ENCODE peak calls at places on chromosomes 11 and 22, in four cellular contexts. V, S, O and Z are unnamed samples.
A peak's percentile ranks its signal among the peaks of the same experiment; 100 is the strongest.

GRCh38 chr11:35257287-35257686 is 118.3 kb downstream of the CD44 start:
- DNase-seq in V (no peak), S (no peak), O (no peak), Z (no peak)

GRCh38 chr11:43984519-43985385 is 42.3 kb downstream of the C11orf96 start:
- DNase-seq in V (no peak), S (peak; percentile 69), O (no peak), Z (peak; percentile 7)

GRCh38 chr11:83865636-83866461 is 579.7 kb upstream of the CCDC90B start:
- DNase-seq in V (no peak), S (no peak), O (peak; percentile 82), Z (no peak)

GRCh38 chr11:118973985-118974384 is 2.4 kb downstream of the FOXR1 start:
- DNase-seq in V (no peak), S (no peak), O (no peak), Z (no peak)

GRCh38 chr11:9396310-9396709 is 11.9 kb downstream of the IPO7 start:
- DNase-seq in V (no peak), S (no peak), O (no peak), Z (no peak)

GRCh38 chr11:68342459-68343158 is 30.2 kb downstream of the LRP5 start:
- DNase-seq in V (no peak), S (peak; percentile 64), O (no peak), Z (no peak)

GRCh38 chr11:125368757-125369156 is 127.3 kb downstream of the FEZ1 start:
- DNase-seq in V (no peak), S (no peak), O (no peak), Z (no peak)

GRCh38 chr11:126436209-126436608 is 80.7 kb downstream of the ST3GAL4 start:
- DNase-seq in V (no peak), S (no peak), O (no peak), Z (no peak)

GRCh38 chr11:2644844-2645778 is 54.7 kb downstream of the KCNQ1OT1 start:
- DNase-seq in V (no peak), S (no peak), O (no peak), Z (no peak)

GRCh38 chr11:95135155-95135554 is 45.5 kb downstream of the ENDOD1 start:
- DNase-seq in V (no peak), S (no peak), O (no peak), Z (peak; percentile 23)

GRCh38 chr11:60915250-60915914 is 1.4 kb downstream of the TMEM109 start:
- DNase-seq in V (no peak), S (peak; percentile 27), O (peak; percentile 52), Z (no peak)

GRCh38 chr11:26710489-26710888 is 11.4 kb downstream of the SLC5A12 start:
- DNase-seq in V (no peak), S (no peak), O (no peak), Z (no peak)

GRCh38 chr11:112248216-112248615 is 12.4 kb downstream of the PLET1 start:
- DNase-seq in V (no peak), S (no peak), O (peak; percentile 76), Z (no peak)

GRCh38 chr22:18996376-18996900 is 60.3 kb upstream of the PRODH start:
- DNase-seq in V (no peak), S (no peak), O (no peak), Z (no peak)

GRCh38 chr22:18954333-18954732 is 18.2 kb upstream of the PRODH start:
- DNase-seq in V (peak; percentile 31), S (peak; percentile 16), O (peak; percentile 34), Z (peak; percentile 9)

GRCh38 chr11:117130879-117131278 is 13.2 kb upstream of the PAFAH1B2 start:
- DNase-seq in V (no peak), S (no peak), O (no peak), Z (no peak)

GRCh38 chr11:65132988-65133700 is 1.2 kb downstream of the SYVN1 start:
- DNase-seq in V (no peak), S (no peak), O (no peak), Z (peak; percentile 21)

GRCh38 chr22:39130152-39130704 is 22.3 kb downstream of the CBX7 start:
- DNase-seq in V (no peak), S (no peak), O (no peak), Z (no peak)

GRCh38 chr11:2530855-2531200 is 86.0 kb downstream of the KCNQ1 start:
- DNase-seq in V (no peak), S (no peak), O (no peak), Z (no peak)

GRCh38 chr11:67409261-67409666 is 5.4 kb downstream of the TBC1D10C start:
- DNase-seq in V (no peak), S (no peak), O (no peak), Z (no peak)

GRCh38 chr22:38049812-38050619 is 7.2 kb upstream of the PICK1 start:
- DNase-seq in V (no peak), S (no peak), O (no peak), Z (no peak)

GRCh38 chr11:62556872-62557631 is 10.4 kb upstream of the AHNAK start:
- DNase-seq in V (no peak), S (no peak), O (no peak), Z (no peak)

GRCh38 chr11:35662061-35662648 is 420 bp upstream of the TRIM44 start:
- DNase-seq in V (no peak), S (peak; percentile 75), O (no peak), Z (peak; percentile 47)

GRCh38 chr11:7630002-7630401 is 43.3 kb downstream of the CYB5R2 start:
- DNase-seq in V (no peak), S (no peak), O (no peak), Z (no peak)